ENCODE peak calls at places on chromosomes 16 and 17, in eight cellular contexts. P, Y, X, M, A, S, Z and E are unnamed samples.

GRCh38 chr16:47492428-47493357 is 31.6 kb downstream of the PHKB start:
- DNase-seq in P (peak; percentile 79), Y (peak; percentile 82), X (no peak), M (peak; percentile 74), A (no peak), S (peak; percentile 36), Z (no peak), E (no peak)

GRCh38 chr16:27993587-27993986 is 69.9 kb downstream of the GSG1L start:
- DNase-seq in P (no peak), Y (no peak), X (no peak), M (no peak), A (no peak), S (no peak), Z (no peak), E (no peak)

GRCh38 chr17:79855331-79856124 is 16.3 kb upstream of the CBX4 start:
- DNase-seq in P (no peak), Y (no peak), X (no peak), M (no peak), A (no peak), S (no peak), Z (no peak), E (no peak)

GRCh38 chr17:45314761-45315549 is 1.9 kb downstream of the MAP3K14 start:
- DNase-seq in P (no peak), Y (no peak), X (no peak), M (no peak), A (no peak), S (no peak), Z (no peak), E (no peak)

GRCh38 chr17:83030432-83030831 is 49.0 kb upstream of the METRNL start:
- DNase-seq in P (no peak), Y (no peak), X (no peak), M (no peak), A (no peak), S (no peak), Z (no peak), E (no peak)

GRCh38 chr16:69867796-69868565 is 83.2 kb upstream of the CLEC18A start:
- DNase-seq in P (no peak), Y (no peak), X (peak; percentile 23), M (no peak), A (no peak), S (no peak), Z (no peak), E (no peak)

GRCh38 chr16:84658690-84659089 is 10.4 kb downstream of the KLHL36 start:
- DNase-seq in P (no peak), Y (no peak), X (no peak), M (no peak), A (no peak), S (no peak), Z (no peak), E (no peak)

GRCh38 chr16:89815639-89816348 is 653 bp downstream of the FANCA start:
- DNase-seq in P (no peak), Y (no peak), X (no peak), M (no peak), A (no peak), S (no peak), Z (no peak), E (no peak)

GRCh38 chr17:76542984-76543383 is 3.1 kb downstream of the PRCD start:
- DNase-seq in P (no peak), Y (peak; percentile 6), X (no peak), M (no peak), A (no peak), S (no peak), Z (no peak), E (no peak)

GRCh38 chr16:81530296-81530721 is 85.7 kb downstream of the CMIP start:
- DNase-seq in P (no peak), Y (no peak), X (peak; percentile 48), M (no peak), A (no peak), S (no peak), Z (no peak), E (no peak)

GRCh38 chr17:39920218-39921210 is 2.1 kb upstream of the GSDMB start:
- DNase-seq in P (no peak), Y (no peak), X (no peak), M (no peak), A (no peak), S (peak; percentile 22), Z (no peak), E (no peak)

GRCh38 chr16:31382485-31383161 is 10.5 kb upstream of the ITGAD start:
- DNase-seq in P (peak; percentile 67), Y (peak; percentile 63), X (peak; percentile 6), M (peak; percentile 81), A (peak; percentile 33), S (peak; percentile 80), Z (peak; percentile 50), E (no peak)

GRCh38 chr16:49096191-49096945 is 185.3 kb downstream of the CBLN1 start:
- DNase-seq in P (no peak), Y (no peak), X (no peak), M (no peak), A (no peak), S (no peak), Z (no peak), E (no peak)

GRCh38 chr17:58302919-58303551 is 22.3 kb upstream of the MPO start:
- DNase-seq in P (no peak), Y (no peak), X (no peak), M (no peak), A (no peak), S (no peak), Z (no peak), E (no peak)

GRCh38 chr17:64641499-64641898 is 20.6 kb downstream of the SMURF2 start:
- DNase-seq in P (no peak), Y (no peak), X (peak; percentile 96), M (peak; percentile 87), A (no peak), S (no peak), Z (no peak), E (no peak)

GRCh38 chr16:4572715-4573114 is 16.6 kb downstream of the C16orf96 start:
- DNase-seq in P (no peak), Y (peak; percentile 25), X (no peak), M (peak; percentile 36), A (no peak), S (no peak), Z (no peak), E (no peak)

GRCh38 chr16:53099318-53100130 is 44.7 kb downstream of the CHD9 start:
- DNase-seq in P (peak; percentile 94), Y (peak; percentile 93), X (peak; percentile 97), M (peak; percentile 97), A (peak; percentile 78), S (peak; percentile 91), Z (peak; percentile 85), E (peak; percentile 59)

GRCh38 chr16:51922476-51922875 is 624.5 kb downstream of the TOX3 start:
- DNase-seq in P (no peak), Y (no peak), X (no peak), M (no peak), A (no peak), S (no peak), Z (no peak), E (no peak)
- H3K9me3 ChIP-seq in P (no peaks in the 10 kb centered on the region), Y (no peaks in the 10 kb centered on the region), X (no peaks in the 10 kb centered on the region), M (no peaks in the 10 kb centered on the region), A (no peaks in the 10 kb centered on the region), S (no peaks in the 10 kb centered on the region), Z (no peaks in the 10 kb centered on the region), E (no peaks in the 10 kb centered on the region)

GRCh38 chr17:54013117-54013516 is 190.4 kb downstream of the KIF2B start:
- DNase-seq in P (no peak), Y (no peak), X (no peak), M (no peak), A (no peak), S (no peak), Z (no peak), E (no peak)
- H3K27ac ChIP-seq in P (no peak overlapping the region), Y (no peak overlapping the region), X (no peak overlapping the region), M (no peak overlapping the region), A (no peak overlapping the region), S (no peak overlapping the region), Z (no peak overlapping the region), E (no peak overlapping the region)

GRCh38 chr16:88285514-88285822 is 97.3 kb upstream of the ZNF469 start:
- DNase-seq in P (no peak), Y (no peak), X (no peak), M (no peak), A (no peak), S (no peak), Z (no peak), E (no peak)
- H3K9me3 ChIP-seq in P (peaks cover 17% of the 10 kb centered on the region), Y (peaks cover 34% of the 10 kb centered on the region), X (no peaks in the 10 kb centered on the region), M (no peaks in the 10 kb centered on the region), A (peaks cover 5% of the 10 kb centered on the region), S (no peaks in the 10 kb centered on the region), Z (peaks cover 30% of the 10 kb centered on the region), E (peaks cover 5% of the 10 kb centered on the region)

GRCh38 chr16:17395849-17396480 is 74.8 kb downstream of the XYLT1 start:
- DNase-seq in P (no peak), Y (no peak), X (peak; percentile 32), M (peak; percentile 47), A (no peak), S (peak; percentile 68), Z (no peak), E (no peak)
- H3K27ac ChIP-seq in P (peak overlapping the region; percentile 28), Y (peak overlapping the region; percentile 34), X (no peak overlapping the region), M (peak overlapping the region; percentile 87), A (no peak overlapping the region), S (peak overlapping the region; percentile 68), Z (no peak overlapping the region), E (peak overlapping the region; percentile 89)

GRCh38 chr16:72763927-72764628 is 283.9 kb downstream of the ZFHX3 start:
- DNase-seq in P (no peak), Y (no peak), X (no peak), M (no peak), A (no peak), S (no peak), Z (no peak), E (no peak)

GRCh38 chr16:72766506-72766905 is 281.4 kb downstream of the ZFHX3 start:
- DNase-seq in P (no peak), Y (no peak), X (no peak), M (no peak), A (no peak), S (no peak), Z (no peak), E (no peak)

GRCh38 chr16:72769876-72770275 is 278.1 kb downstream of the ZFHX3 start:
- DNase-seq in P (no peak), Y (no peak), X (no peak), M (no peak), A (no peak), S (no peak), Z (no peak), E (no peak)

DNA sequence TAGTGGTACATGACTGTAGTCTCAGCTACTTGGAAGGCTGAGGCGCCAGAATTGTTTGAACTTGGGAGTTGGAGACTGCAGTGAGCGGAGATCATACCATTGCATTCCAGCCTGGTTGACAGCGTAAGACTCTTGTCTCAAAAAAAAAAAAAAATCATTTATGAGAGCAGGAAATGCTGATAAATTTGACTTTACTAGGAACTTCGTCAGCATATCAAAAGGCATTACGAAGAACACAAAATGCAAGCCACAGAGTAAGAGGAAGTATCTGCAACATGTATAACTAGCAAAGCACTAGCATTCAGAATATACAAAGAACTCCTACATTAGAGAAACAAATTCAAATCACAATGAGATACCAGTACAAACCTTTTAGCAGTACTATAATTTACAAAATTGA is 279.3 kb downstream of the ZFHX3 start:
- DNase-seq in P (no peak), Y (no peak), X (no peak), M (peak; percentile 49), A (no peak), S (no peak), Z (no peak), E (no peak)
- H3K9me3 ChIP-seq in P (peaks cover 16% of the 10 kb centered on the region), Y (peaks cover 11% of the 10 kb centered on the region), X (no peaks in the 10 kb centered on the region), M (no peaks in the 10 kb centered on the region), A (no peaks in the 10 kb centered on the region), S (no peaks in the 10 kb centered on the region), Z (no peaks in the 10 kb centered on the region), E (no peaks in the 10 kb centered on the region)

GRCh38 chr17:55175788-55176425 is 88.9 kb upstream of the HLF start:
- DNase-seq in P (no peak), Y (no peak), X (no peak), M (no peak), A (no peak), S (no peak), Z (no peak), E (no peak)
- H3K27ac ChIP-seq in P (no peak overlapping the region), Y (no peak overlapping the region), X (no peak overlapping the region), M (no peak overlapping the region), A (no peak overlapping the region), S (no peak overlapping the region), Z (no peak overlapping the region), E (no peak overlapping the region)